ENCODE peak calls at places on chromosomes 7 and 10, in nine cellular contexts. One of them, this sample, is unnamed.

GRCh38 chr7:117590191-117590590 is 110.4 kb downstream of the CFTR start:
- DNase-seq in heart left ventricle: no peak
- DNase-seq in COR-L47: no peak
- DNase-seq in naive thymus-derived CD8-positive, alpha-beta T cell: no peak
- DNase-seq in tibial nerve: no peak
- DNase-seq in stimulated activated CD4-positive, alpha-beta T cell treated with anti-CD3 and anti-CD28 coated beads, Interleukin-2, amount 100 ng/mL, for 48 hours: no peak
- DNase-seq in neuronal stem cell: no peak
- DNase-seq in NCI-H226: no peak
- DNase-seq in NCI-H2029: no peak
- DNase-seq in this sample: no peak

GRCh38 chr10:80444124-80444523 is 10.0 kb upstream of the TSPAN14 start:
- DNase-seq in COR-L47: no peak
- DNase-seq in naive thymus-derived CD8-positive, alpha-beta T cell: no peak
- DNase-seq in heart left ventricle: no peak
- DNase-seq in NCI-H226: no peak
- DNase-seq in tibial nerve: no peak
- DNase-seq in neuronal stem cell: no peak
- DNase-seq in NCI-H2029: no peak
- DNase-seq in stimulated activated CD4-positive, alpha-beta T cell treated with anti-CD3 and anti-CD28 coated beads, Interleukin-2, amount 100 ng/mL, for 48 hours: no peak
- DNase-seq in this sample: no peak

GRCh38 chr7:155824195-155824915 is 12.1 kb upstream of the SHH start:
- DNase-seq in stimulated activated CD4-positive, alpha-beta T cell treated with anti-CD3 and anti-CD28 coated beads, Interleukin-2, amount 100 ng/mL, for 48 hours: no peak
- DNase-seq in heart left ventricle: no peak
- DNase-seq in NCI-H226: no peak
- DNase-seq in NCI-H2029: peak
- DNase-seq in naive thymus-derived CD8-positive, alpha-beta T cell: no peak
- DNase-seq in tibial nerve: no peak
- DNase-seq in neuronal stem cell: no peak
- DNase-seq in COR-L47: no peak
- DNase-seq in this sample: no peak

GRCh38 chr7:41103331-41103730 is 599.6 kb downstream of the INHBA start:
- DNase-seq in COR-L47: no peak
- DNase-seq in neuronal stem cell: no peak
- DNase-seq in naive thymus-derived CD8-positive, alpha-beta T cell: no peak
- DNase-seq in NCI-H226: peak
- DNase-seq in heart left ventricle: no peak
- DNase-seq in NCI-H2029: no peak
- DNase-seq in stimulated activated CD4-positive, alpha-beta T cell treated with anti-CD3 and anti-CD28 coated beads, Interleukin-2, amount 100 ng/mL, for 48 hours: no peak
- DNase-seq in tibial nerve: no peak
- DNase-seq in this sample: no peak

GRCh38 chr10:74510594-74510993 is 315.8 kb upstream of the KAT6B start:
- DNase-seq in neuronal stem cell: no peak
- DNase-seq in NCI-H226: no peak
- DNase-seq in NCI-H2029: no peak
- DNase-seq in COR-L47: no peak
- DNase-seq in tibial nerve: no peak
- DNase-seq in heart left ventricle: no peak
- DNase-seq in naive thymus-derived CD8-positive, alpha-beta T cell: no peak
- DNase-seq in stimulated activated CD4-positive, alpha-beta T cell treated with anti-CD3 and anti-CD28 coated beads, Interleukin-2, amount 100 ng/mL, for 48 hours: no peak
- DNase-seq in this sample: no peak

GRCh38 chr7:55969391-55969790 is 5.0 kb downstream of the NIPSNAP2 start:
- DNase-seq in NCI-H2029: peak
- DNase-seq in COR-L47: no peak
- DNase-seq in stimulated activated CD4-positive, alpha-beta T cell treated with anti-CD3 and anti-CD28 coated beads, Interleukin-2, amount 100 ng/mL, for 48 hours: no peak
- DNase-seq in naive thymus-derived CD8-positive, alpha-beta T cell: no peak
- DNase-seq in neuronal stem cell: no peak
- DNase-seq in heart left ventricle: no peak
- DNase-seq in NCI-H226: no peak
- DNase-seq in tibial nerve: no peak
- DNase-seq in this sample: no peak

GRCh38 chr7:92969061-92969460 is 132.7 kb upstream of the CDK6 start:
- DNase-seq in tibial nerve: no peak
- DNase-seq in stimulated activated CD4-positive, alpha-beta T cell treated with anti-CD3 and anti-CD28 coated beads, Interleukin-2, amount 100 ng/mL, for 48 hours: no peak
- DNase-seq in NCI-H2029: no peak
- DNase-seq in NCI-H226: no peak
- DNase-seq in COR-L47: no peak
- DNase-seq in naive thymus-derived CD8-positive, alpha-beta T cell: no peak
- DNase-seq in heart left ventricle: no peak
- DNase-seq in neuronal stem cell: no peak
- DNase-seq in this sample: no peak

GRCh38 chr7:113891828-113892227 is 27.0 kb downstream of the PPP1R3A start:
- DNase-seq in heart left ventricle: no peak
- DNase-seq in COR-L47: no peak
- DNase-seq in tibial nerve: no peak
- DNase-seq in NCI-H226: peak
- DNase-seq in NCI-H2029: no peak
- DNase-seq in naive thymus-derived CD8-positive, alpha-beta T cell: no peak
- DNase-seq in neuronal stem cell: no peak
- DNase-seq in stimulated activated CD4-positive, alpha-beta T cell treated with anti-CD3 and anti-CD28 coated beads, Interleukin-2, amount 100 ng/mL, for 48 hours: no peak
- DNase-seq in this sample: no peak

GRCh38 chr10:79562135-79562756 is 2.0 kb upstream of the SFTPA2 start:
- DNase-seq in stimulated activated CD4-positive, alpha-beta T cell treated with anti-CD3 and anti-CD28 coated beads, Interleukin-2, amount 100 ng/mL, for 48 hours: peak
- DNase-seq in naive thymus-derived CD8-positive, alpha-beta T cell: peak
- DNase-seq in neuronal stem cell: peak
- DNase-seq in tibial nerve: no peak
- DNase-seq in NCI-H226: peak
- DNase-seq in heart left ventricle: peak
- DNase-seq in COR-L47: no peak
- DNase-seq in NCI-H2029: no peak
- DNase-seq in this sample: no peak

GRCh38 chr10:47205199-47205598 is 94.8 kb upstream of the GDF10 start:
- DNase-seq in neuronal stem cell: no peak
- DNase-seq in heart left ventricle: no peak
- DNase-seq in tibial nerve: no peak
- DNase-seq in stimulated activated CD4-positive, alpha-beta T cell treated with anti-CD3 and anti-CD28 coated beads, Interleukin-2, amount 100 ng/mL, for 48 hours: no peak
- DNase-seq in NCI-H226: no peak
- DNase-seq in COR-L47: no peak
- DNase-seq in naive thymus-derived CD8-positive, alpha-beta T cell: no peak
- DNase-seq in NCI-H2029: no peak
- DNase-seq in this sample: no peak

GRCh38 chr7:26166681-26167266 is 14.8 kb downstream of the NFE2L3 start:
- DNase-seq in neuronal stem cell: no peak
- DNase-seq in NCI-H226: no peak
- DNase-seq in naive thymus-derived CD8-positive, alpha-beta T cell: no peak
- DNase-seq in heart left ventricle: no peak
- DNase-seq in tibial nerve: no peak
- DNase-seq in stimulated activated CD4-positive, alpha-beta T cell treated with anti-CD3 and anti-CD28 coated beads, Interleukin-2, amount 100 ng/mL, for 48 hours: no peak
- DNase-seq in NCI-H2029: no peak
- DNase-seq in COR-L47: no peak
- DNase-seq in this sample: no peak

GRCh38 chr10:99660662-99661369 is 1.5 kb downstream of the ENTPD7 start:
- DNase-seq in heart left ventricle: no peak
- DNase-seq in tibial nerve: no peak
- DNase-seq in naive thymus-derived CD8-positive, alpha-beta T cell: no peak
- DNase-seq in NCI-H226: peak
- DNase-seq in COR-L47: no peak
- DNase-seq in stimulated activated CD4-positive, alpha-beta T cell treated with anti-CD3 and anti-CD28 coated beads, Interleukin-2, amount 100 ng/mL, for 48 hours: no peak
- DNase-seq in NCI-H2029: no peak
- DNase-seq in neuronal stem cell: no peak
- DNase-seq in this sample: no peak

GRCh38 chr7:1045038-1045726 is 836 bp downstream of the GPR146 start:
- DNase-seq in NCI-H2029: no peak
- DNase-seq in stimulated activated CD4-positive, alpha-beta T cell treated with anti-CD3 and anti-CD28 coated beads, Interleukin-2, amount 100 ng/mL, for 48 hours: no peak
- DNase-seq in neuronal stem cell: no peak
- DNase-seq in tibial nerve: no peak
- DNase-seq in COR-L47: no peak
- DNase-seq in heart left ventricle: no peak
- DNase-seq in NCI-H226: no peak
- DNase-seq in naive thymus-derived CD8-positive, alpha-beta T cell: no peak
- DNase-seq in this sample: no peak

GRCh38 chr7:139726485-139726869 is 51.3 kb downstream of the HIPK2 start:
- DNase-seq in NCI-H2029: no peak
- DNase-seq in naive thymus-derived CD8-positive, alpha-beta T cell: no peak
- DNase-seq in NCI-H226: no peak
- DNase-seq in stimulated activated CD4-positive, alpha-beta T cell treated with anti-CD3 and anti-CD28 coated beads, Interleukin-2, amount 100 ng/mL, for 48 hours: no peak
- DNase-seq in heart left ventricle: no peak
- DNase-seq in neuronal stem cell: no peak
- DNase-seq in COR-L47: no peak
- DNase-seq in tibial nerve: no peak
- DNase-seq in this sample: no peak

GRCh38 chr7:55641273-55641691 is 69.0 kb upstream of the VOPP1 start:
- DNase-seq in naive thymus-derived CD8-positive, alpha-beta T cell: no peak
- DNase-seq in heart left ventricle: peak
- DNase-seq in stimulated activated CD4-positive, alpha-beta T cell treated with anti-CD3 and anti-CD28 coated beads, Interleukin-2, amount 100 ng/mL, for 48 hours: peak
- DNase-seq in tibial nerve: no peak
- DNase-seq in neuronal stem cell: peak
- DNase-seq in NCI-H2029: peak
- DNase-seq in NCI-H226: peak
- DNase-seq in COR-L47: peak
- DNase-seq in this sample: no peak

GRCh38 chr7:38300175-38300574 is 26.7 kb upstream of the TARP start:
- DNase-seq in tibial nerve: no peak
- DNase-seq in naive thymus-derived CD8-positive, alpha-beta T cell: no peak
- DNase-seq in NCI-H2029: no peak
- DNase-seq in COR-L47: no peak
- DNase-seq in stimulated activated CD4-positive, alpha-beta T cell treated with anti-CD3 and anti-CD28 coated beads, Interleukin-2, amount 100 ng/mL, for 48 hours: no peak
- DNase-seq in heart left ventricle: no peak
- DNase-seq in NCI-H226: no peak
- DNase-seq in neuronal stem cell: no peak
- DNase-seq in this sample: no peak

GRCh38 chr7:94392391-94392782 is 2.3 kb upstream of the COL1A2 start:
- DNase-seq in tibial nerve: no peak
- DNase-seq in NCI-H2029: no peak
- DNase-seq in heart left ventricle: no peak
- DNase-seq in COR-L47: no peak
- DNase-seq in stimulated activated CD4-positive, alpha-beta T cell treated with anti-CD3 and anti-CD28 coated beads, Interleukin-2, amount 100 ng/mL, for 48 hours: no peak
- DNase-seq in neuronal stem cell: no peak
- DNase-seq in NCI-H226: no peak
- DNase-seq in naive thymus-derived CD8-positive, alpha-beta T cell: no peak
- DNase-seq in this sample: no peak

GRCh38 chr7:134632937-134633540 is 13.6 kb upstream of the BPGM start:
- DNase-seq in stimulated activated CD4-positive, alpha-beta T cell treated with anti-CD3 and anti-CD28 coated beads, Interleukin-2, amount 100 ng/mL, for 48 hours: no peak
- DNase-seq in naive thymus-derived CD8-positive, alpha-beta T cell: no peak
- DNase-seq in neuronal stem cell: peak
- DNase-seq in NCI-H226: no peak
- DNase-seq in heart left ventricle: no peak
- DNase-seq in tibial nerve: no peak
- DNase-seq in COR-L47: no peak
- DNase-seq in NCI-H2029: no peak
- DNase-seq in this sample: no peak

GRCh38 chr7:139673230-139673629 is 104.6 kb downstream of the HIPK2 start:
- DNase-seq in NCI-H226: no peak
- DNase-seq in NCI-H2029: no peak
- DNase-seq in stimulated activated CD4-positive, alpha-beta T cell treated with anti-CD3 and anti-CD28 coated beads, Interleukin-2, amount 100 ng/mL, for 48 hours: peak
- DNase-seq in neuronal stem cell: no peak
- DNase-seq in COR-L47: no peak
- DNase-seq in naive thymus-derived CD8-positive, alpha-beta T cell: no peak
- DNase-seq in heart left ventricle: no peak
- DNase-seq in tibial nerve: no peak
- DNase-seq in this sample: no peak

GRCh38 chr10:98576096-98576495 is 129.4 kb upstream of the HPS1 start:
- DNase-seq in stimulated activated CD4-positive, alpha-beta T cell treated with anti-CD3 and anti-CD28 coated beads, Interleukin-2, amount 100 ng/mL, for 48 hours: no peak
- DNase-seq in heart left ventricle: no peak
- DNase-seq in tibial nerve: no peak
- DNase-seq in NCI-H2029: no peak
- DNase-seq in neuronal stem cell: no peak
- DNase-seq in NCI-H226: no peak
- DNase-seq in naive thymus-derived CD8-positive, alpha-beta T cell: no peak
- DNase-seq in COR-L47: no peak
- DNase-seq in this sample: no peak

GRCh38 chr7:118436663-118437062 is 212.2 kb downstream of the ANKRD7 start:
- DNase-seq in COR-L47: no peak
- DNase-seq in naive thymus-derived CD8-positive, alpha-beta T cell: no peak
- DNase-seq in tibial nerve: no peak
- DNase-seq in stimulated activated CD4-positive, alpha-beta T cell treated with anti-CD3 and anti-CD28 coated beads, Interleukin-2, amount 100 ng/mL, for 48 hours: no peak
- DNase-seq in NCI-H226: no peak
- DNase-seq in heart left ventricle: no peak
- DNase-seq in neuronal stem cell: no peak
- DNase-seq in NCI-H2029: no peak
- DNase-seq in this sample: no peak

GRCh38 chr7:10122573-10123100 is 851.0 kb upstream of the PHF14 start:
- DNase-seq in stimulated activated CD4-positive, alpha-beta T cell treated with anti-CD3 and anti-CD28 coated beads, Interleukin-2, amount 100 ng/mL, for 48 hours: no peak
- DNase-seq in COR-L47: no peak
- DNase-seq in tibial nerve: no peak
- DNase-seq in NCI-H2029: no peak
- DNase-seq in neuronal stem cell: peak
- DNase-seq in NCI-H226: no peak
- DNase-seq in naive thymus-derived CD8-positive, alpha-beta T cell: no peak
- DNase-seq in heart left ventricle: peak
- DNase-seq in this sample: no peak

GRCh38 chr7:69813637-69814240 is 215.5 kb downstream of the AUTS2 start:
- DNase-seq in neuronal stem cell: no peak
- DNase-seq in NCI-H2029: no peak
- DNase-seq in heart left ventricle: no peak
- DNase-seq in stimulated activated CD4-positive, alpha-beta T cell treated with anti-CD3 and anti-CD28 coated beads, Interleukin-2, amount 100 ng/mL, for 48 hours: no peak
- DNase-seq in COR-L47: no peak
- DNase-seq in tibial nerve: no peak
- DNase-seq in naive thymus-derived CD8-positive, alpha-beta T cell: no peak
- DNase-seq in NCI-H226: no peak
- DNase-seq in this sample: no peak

GRCh38 chr10:63722537-63722936 is 201.3 kb downstream of the REEP3 start:
- DNase-seq in tibial nerve: no peak
- DNase-seq in NCI-H2029: no peak
- DNase-seq in neuronal stem cell: no peak
- DNase-seq in NCI-H226: no peak
- DNase-seq in heart left ventricle: no peak
- DNase-seq in stimulated activated CD4-positive, alpha-beta T cell treated with anti-CD3 and anti-CD28 coated beads, Interleukin-2, amount 100 ng/mL, for 48 hours: no peak
- DNase-seq in COR-L47: no peak
- DNase-seq in naive thymus-derived CD8-positive, alpha-beta T cell: no peak
- DNase-seq in this sample: peak

GRCh38 chr10:13335881-13336280 is 12.2 kb downstream of the SEPHS1 start:
- DNase-seq in naive thymus-derived CD8-positive, alpha-beta T cell: no peak
- DNase-seq in neuronal stem cell: no peak
- DNase-seq in NCI-H2029: no peak
- DNase-seq in tibial nerve: no peak
- DNase-seq in stimulated activated CD4-positive, alpha-beta T cell treated with anti-CD3 and anti-CD28 coated beads, Interleukin-2, amount 100 ng/mL, for 48 hours: no peak
- DNase-seq in NCI-H226: no peak
- DNase-seq in heart left ventricle: no peak
- DNase-seq in COR-L47: no peak
- DNase-seq in this sample: no peak

GRCh38 chr10:1049425-1049958 is 573 bp upstream of the IDI1 start:
- DNase-seq in stimulated activated CD4-positive, alpha-beta T cell treated with anti-CD3 and anti-CD28 coated beads, Interleukin-2, amount 100 ng/mL, for 48 hours: no peak
- DNase-seq in tibial nerve: no peak
- DNase-seq in NCI-H226: peak
- DNase-seq in COR-L47: no peak
- DNase-seq in NCI-H2029: no peak
- DNase-seq in neuronal stem cell: no peak
- DNase-seq in naive thymus-derived CD8-positive, alpha-beta T cell: no peak
- DNase-seq in heart left ventricle: no peak
- DNase-seq in this sample: peak

This sample was measured in tibial artery.